ENCODE peak calls at places on chromosomes 6 and 20, in four cellular contexts. P is HepG2, J is K562, D is GM12878. R is an unnamed sample.

GRCh38 chr6:115613488-115613887 is 447.2 kb downstream of the FRK start:
- DNase-seq in P (no peak), J (no peak), D (no peak), R (no peak)

GRCh38 chr20:31923388-31924271 is 28.2 kb downstream of the PDRG1 start:
- DNase-seq in P (no peak), J (no peak), D (peak), R (peak)

GRCh38 chr6:31892821-31893220 is 4.7 kb downstream of the EHMT2 start:
- DNase-seq in P (no peak), J (no peak), D (no peak), R (no peak)

GRCh38 chr6:107539409-107539808 is 49.5 kb downstream of the SOBP start:
- DNase-seq in P (peak), J (peak), D (no peak), R (peak)

GRCh38 chr6:52839124-52840055 is 1.2 kb downstream of the GSTA5 start:
- DNase-seq in P (peak), J (peak), D (no peak), R (peak)

GRCh38 chr6:11494786-11495564 is 42.6 kb upstream of the TMEM170B start:
- DNase-seq in P (no peak), J (no peak), D (no peak), R (no peak)

GRCh38 chr6:16639689-16640480 is 121.4 kb downstream of the ATXN1 start:
- DNase-seq in P (no peak), J (no peak), D (no peak), R (no peak)

GRCh38 chr6:84872996-84873395 is 108.6 kb upstream of the TBX18 start:
- DNase-seq in P (no peak), J (no peak), D (no peak), R (no peak)

GRCh38 chr20:59004763-59005522 is 2.1 kb downstream of the CTSZ start:
- DNase-seq in P (peak), J (no peak), D (peak), R (no peak)

GRCh38 chr6:30818426-30818841 is 65.9 kb upstream of the DDR1 start:
- DNase-seq in P (no peak), J (peak), D (no peak), R (no peak)

GRCh38 chr20:46670585-46671584 is 18.4 kb downstream of the TP53RK start:
- DNase-seq in P (peak), J (no peak), D (no peak), R (no peak)

GRCh38 chr6:132253211-132253610 is 148.1 kb downstream of the MOXD1 start:
- DNase-seq in P (no peak), J (no peak), D (no peak), R (no peak)

GRCh38 chr6:132251711-132252110 is 149.6 kb downstream of the MOXD1 start:
- DNase-seq in P (no peak), J (no peak), D (no peak), R (no peak)

GRCh38 chr6:132256457-132256856 is 144.8 kb downstream of the MOXD1 start:
- DNase-seq in P (no peak), J (no peak), D (no peak), R (no peak)

GRCh38 chr6:132252113-132252512 is 149.2 kb downstream of the MOXD1 start:
- DNase-seq in P (no peak), J (no peak), D (no peak), R (no peak)

GRCh38 chr6:132253906-132254305 is 147.4 kb downstream of the MOXD1 start:
- DNase-seq in P (no peak), J (no peak), D (no peak), R (no peak)
- TF ChIP-seq ZBTB33 in P (no peak), J (no peak), D (no peak), R (no peak)

DNA sequence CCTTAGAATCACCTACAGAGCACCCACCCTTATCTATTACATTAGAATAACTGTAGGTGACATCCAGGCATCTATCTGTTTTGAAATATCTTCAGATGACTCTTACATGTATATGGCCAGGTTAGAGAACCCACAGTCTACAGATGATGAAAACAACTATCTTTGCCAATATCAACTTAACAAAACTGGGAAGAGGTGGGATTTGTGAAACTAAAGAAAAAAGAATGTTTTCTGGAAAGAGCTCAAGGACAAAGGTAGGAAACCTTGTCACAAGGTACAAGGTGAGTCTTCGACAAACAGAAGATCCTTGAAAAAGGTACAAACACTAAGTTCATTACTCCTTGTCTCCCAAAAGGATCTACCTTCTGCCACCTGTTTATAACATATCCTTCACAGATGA is 47.0 kb upstream of the DST start:
- DNase-seq in P (no peak), J (no peak), D (no peak), R (no peak)
- H3K4me3 ChIP-seq in P (peak), J (no peak), D (no peak), R (no peak)

GRCh38 chr6:148682990-148683389 is 63.8 kb upstream of the UST start:
- DNase-seq in P (no peak), J (no peak), D (no peak), R (no peak)
- TF ChIP-seq FOXM1 in P (no peak), J (no peak), D (no peak), R (no peak)

GRCh38 chr6:157823523-157824370 is 701 bp downstream of the SNX9 start:
- DNase-seq in P (peak), J (peak), D (peak), R (peak)

GRCh38 chr6:157821342-157822033 is 1.6 kb upstream of the SNX9 start:
- DNase-seq in P (no peak), J (no peak), D (no peak), R (no peak)

GRCh38 chr6:157825243-157825904 is 2.3 kb downstream of the SNX9 start:
- DNase-seq in P (peak), J (peak), D (no peak), R (no peak)

GRCh38 chr6:157823001-157823522 is at the start of gene SNX9:
- DNase-seq in P (peak), J (peak), D (no peak), R (peak)

DNA sequence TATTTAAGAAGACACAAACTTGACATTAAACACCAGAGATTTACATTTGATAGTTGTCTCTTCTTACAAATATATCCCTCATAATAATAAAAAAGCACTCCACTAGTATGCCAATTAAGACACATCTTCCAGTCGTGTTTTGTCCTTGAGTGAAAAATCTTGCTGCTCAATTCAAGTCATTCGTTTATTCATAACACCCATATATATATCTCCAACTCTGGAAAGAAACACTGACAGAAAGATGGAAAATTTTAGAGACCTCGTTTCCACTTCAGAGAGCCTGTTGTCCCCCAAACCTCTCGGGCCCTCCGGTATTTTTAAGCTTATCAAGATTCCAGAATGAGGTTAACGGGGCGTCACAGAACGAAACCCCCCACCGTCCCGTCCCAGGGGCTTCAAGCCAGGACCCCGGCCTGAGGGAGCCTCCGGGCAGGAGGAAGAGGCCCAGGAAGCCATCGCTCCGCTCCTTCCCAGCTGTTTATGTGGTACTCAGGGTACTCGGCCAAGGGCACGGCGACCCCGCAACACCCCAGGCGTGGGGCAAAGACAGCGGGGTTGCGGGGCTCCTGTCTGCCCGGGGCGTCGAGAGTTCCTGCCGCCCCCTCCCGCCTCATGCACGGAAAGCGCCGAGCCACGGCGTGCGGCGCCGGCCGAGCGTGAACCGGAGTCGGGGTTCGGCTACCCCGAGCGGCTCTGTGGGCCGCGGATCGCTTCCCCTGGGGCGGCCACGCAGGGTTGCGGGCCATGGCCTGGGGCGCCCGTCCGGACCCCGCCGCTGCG is 635 bp upstream of the SNX9 start:
- DNase-seq in P (no peak), J (peak), D (no peak), R (no peak)
- TF ChIP-seq ZBTB33 in P (peak), J (no peak), D (no peak), R (no peak)

GRCh38 chr6:47200536-47201334 is 109.0 kb downstream of the TNFRSF21 start:
- DNase-seq in P (peak), J (no peak), D (no peak), R (no peak)

GRCh38 chr6:47195251-47195650 is 114.5 kb downstream of the TNFRSF21 start:
- DNase-seq in P (no peak), J (no peak), D (no peak), R (peak)

GRCh38 chr6:47196113-47196512 is 113.6 kb downstream of the TNFRSF21 start:
- DNase-seq in P (no peak), J (no peak), D (no peak), R (no peak)

GRCh38 chr6:47202638-47203037 is 107.1 kb downstream of the TNFRSF21 start:
- DNase-seq in P (no peak), J (no peak), D (no peak), R (no peak)

GRCh38 chr6:47197672-47198640 is 111.7 kb downstream of the TNFRSF21 start:
- DNase-seq in P (no peak), J (no peak), D (no peak), R (no peak)
- H3K4me3 ChIP-seq in P (no peak), J (no peak), D (peak), R (no peak)

GRCh38 chr6:123333000-123333756 is 303.6 kb downstream of the TRDN start:
- DNase-seq in P (no peak), J (no peak), D (no peak), R (no peak)

DNA sequence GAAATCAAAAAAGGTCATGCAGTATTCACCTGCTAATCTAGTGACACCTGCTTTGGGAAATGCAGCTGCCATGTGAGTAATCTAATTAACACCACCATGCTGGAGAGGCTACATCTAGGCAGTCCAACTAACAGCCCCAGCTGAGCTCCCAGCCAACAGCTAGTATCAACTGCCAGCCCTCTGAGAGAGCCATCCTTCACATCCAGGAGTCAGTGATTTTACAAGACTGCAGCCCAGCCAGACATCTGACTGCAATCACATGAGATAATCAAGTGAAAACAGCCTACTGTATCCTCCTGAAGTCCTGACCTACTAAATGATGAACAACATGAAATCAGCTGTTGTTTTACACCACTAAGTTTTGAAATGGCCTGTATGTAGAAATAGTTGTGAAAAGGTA is 298.4 kb downstream of the TRDN start:
- DNase-seq in P (no peak), J (no peak), D (no peak), R (no peak)
- TF ChIP-seq FOXM1 in P (no peak), J (no peak), D (no peak), R (no peak)

GRCh38 chr6:41153992-41154625 is at the start of gene TREML1:
- DNase-seq in P (no peak), J (no peak), D (no peak), R (no peak)
- TF ChIP-seq ZBTB33 in P (no peak), J (no peak), D (no peak), R (no peak)

DNA sequence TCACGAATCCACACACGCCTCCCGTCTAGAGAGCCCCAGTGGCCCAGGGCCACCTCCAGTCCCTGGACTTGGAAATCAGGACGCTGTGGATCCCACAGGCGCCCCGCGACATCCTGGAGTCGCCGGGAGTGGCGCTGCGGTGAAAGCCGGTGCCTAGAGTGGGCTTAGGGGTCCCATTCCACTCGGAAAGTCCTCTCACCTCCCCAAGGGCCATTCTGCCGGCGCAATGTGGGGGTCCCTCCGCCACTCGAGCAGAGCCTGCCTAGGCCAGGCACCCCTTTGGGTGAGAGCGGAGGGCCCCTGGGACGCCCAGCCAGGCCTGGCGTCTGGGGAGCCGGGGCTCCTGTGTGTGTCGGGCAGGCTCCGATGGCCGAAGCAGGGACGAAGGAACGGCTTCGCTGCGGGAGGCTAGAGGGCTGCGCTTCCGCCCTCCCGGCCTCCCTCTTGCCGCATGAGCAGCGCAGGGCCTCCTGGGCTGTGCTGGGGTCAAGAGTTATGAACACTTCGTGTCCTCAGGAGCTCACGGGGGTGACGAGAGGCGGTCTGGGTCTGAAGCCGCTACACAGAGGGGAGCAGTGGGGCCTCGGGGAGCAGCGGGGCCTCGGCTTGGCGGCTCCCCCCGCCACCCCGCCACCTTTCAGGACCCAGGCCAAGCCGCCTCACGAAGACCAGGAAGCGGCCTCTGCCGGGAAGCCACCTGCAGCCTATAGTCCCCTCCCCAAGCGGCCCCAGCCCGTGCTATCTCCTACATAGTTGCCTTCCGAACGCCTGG is 13.6 kb downstream of the POU3F2 start:
- DNase-seq in P (no peak), J (no peak), D (no peak), R (no peak)
- H3K4me3 ChIP-seq in P (no peak), J (no peak), D (no peak), R (no peak)

GRCh38 chr6:168956141-168956838 is 297.4 kb downstream of the THBS2 start:
- DNase-seq in P (no peak), J (no peak), D (no peak), R (no peak)
- TF ChIP-seq FOXM1 in P (no peak), J (no peak), D (no peak), R (no peak)

DNA sequence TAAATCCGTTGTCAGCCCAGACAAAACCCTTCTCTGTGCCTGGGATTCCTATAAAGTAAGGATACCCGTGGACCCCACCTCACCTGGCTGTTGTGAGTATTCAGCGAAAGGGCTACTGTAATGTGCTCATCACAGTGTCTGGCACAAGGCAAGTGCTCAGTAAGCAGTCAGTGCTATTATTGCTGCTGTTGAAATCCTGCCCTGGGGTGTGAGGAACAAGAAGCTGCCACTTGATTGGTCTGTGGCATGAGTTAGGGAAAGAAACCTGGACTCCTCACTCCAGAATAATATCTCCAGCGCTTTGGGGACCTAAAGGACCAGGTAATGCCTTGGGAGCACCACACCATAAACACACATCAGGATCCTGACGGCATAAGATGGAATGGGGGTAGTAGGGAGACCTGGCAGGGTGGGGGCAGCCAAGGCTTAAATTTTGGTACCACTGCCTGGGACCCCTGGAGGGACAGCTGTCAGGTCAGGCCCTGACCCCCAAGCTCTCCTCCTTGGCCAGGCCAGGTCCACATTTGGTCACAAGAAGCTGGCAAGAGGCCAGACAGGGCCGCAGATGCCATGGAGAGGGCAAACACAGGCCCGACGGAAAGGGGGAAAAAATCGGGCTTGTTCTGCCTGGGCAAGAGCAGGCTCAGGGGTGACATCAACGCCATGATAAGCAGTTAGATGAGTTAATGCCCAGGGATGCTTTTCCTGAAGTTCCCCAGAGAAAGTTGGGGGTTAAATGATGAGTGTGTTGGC is 66.5 kb downstream of the MRPL14 start:
- DNase-seq in P (no peak), J (no peak), D (no peak), R (no peak)
- TF ChIP-seq ZBTB33 in P (no peak), J (no peak), D (no peak), R (no peak)

R was measured in SK-N-SH.